ENCODE peak calls at places on chromosome 4, in eight cellular contexts. One of them, this sample, is unnamed.

GRCh38 chr4:182825786-182826185 is 91.4 kb downstream of the DCTD start:
- DNase-seq in M059J: no peak
- DNase-seq in left ventricle myocardium superior: no peak
- DNase-seq in ELF-1: peak
- DNase-seq in fibroblast of the conjunctiva: no peak
- DNase-seq in breast epithelium: no peak
- DNase-seq in HCT116: no peak
- DNase-seq in activated CD4-positive, alpha-beta T cell treated with anti-CD3 and anti-CD28 coated beads, Interleukin-2, amount 50 U/mL, for 1 hour: no peak
- DNase-seq in this sample: no peak

GRCh38 chr4:93764647-93765246 is 63.8 kb upstream of the ATOH1 start:
- DNase-seq in M059J: peak
- DNase-seq in HCT116: peak
- DNase-seq in breast epithelium: no peak
- DNase-seq in fibroblast of the conjunctiva: peak
- DNase-seq in activated CD4-positive, alpha-beta T cell treated with anti-CD3 and anti-CD28 coated beads, Interleukin-2, amount 50 U/mL, for 1 hour: no peak
- DNase-seq in ELF-1: no peak
- DNase-seq in left ventricle myocardium superior: no peak
- DNase-seq in this sample: no peak

GRCh38 chr4:126701756-126702155 is 931.0 kb upstream of the INTU start:
- DNase-seq in M059J: peak
- DNase-seq in HCT116: no peak
- DNase-seq in breast epithelium: no peak
- DNase-seq in ELF-1: no peak
- DNase-seq in activated CD4-positive, alpha-beta T cell treated with anti-CD3 and anti-CD28 coated beads, Interleukin-2, amount 50 U/mL, for 1 hour: no peak
- DNase-seq in left ventricle myocardium superior: peak
- DNase-seq in fibroblast of the conjunctiva: peak
- DNase-seq in this sample: no peak

GRCh38 chr4:186840222-186840701 is 116.6 kb upstream of the FAT1 start:
- DNase-seq in ELF-1: no peak
- DNase-seq in fibroblast of the conjunctiva: no peak
- DNase-seq in left ventricle myocardium superior: peak
- DNase-seq in M059J: peak
- DNase-seq in HCT116: peak
- DNase-seq in activated CD4-positive, alpha-beta T cell treated with anti-CD3 and anti-CD28 coated beads, Interleukin-2, amount 50 U/mL, for 1 hour: no peak
- DNase-seq in breast epithelium: peak
- DNase-seq in this sample: no peak

GRCh38 chr4:39565925-39566630 is 38.8 kb upstream of the UGDH start:
- DNase-seq in M059J: peak
- DNase-seq in HCT116: no peak
- DNase-seq in left ventricle myocardium superior: no peak
- DNase-seq in ELF-1: peak
- DNase-seq in fibroblast of the conjunctiva: peak
- DNase-seq in breast epithelium: no peak
- DNase-seq in activated CD4-positive, alpha-beta T cell treated with anti-CD3 and anti-CD28 coated beads, Interleukin-2, amount 50 U/mL, for 1 hour: no peak
- DNase-seq in this sample: no peak

GRCh38 chr4:17785858-17786257 is 4.4 kb upstream of the FAM184B start:
- DNase-seq in ELF-1: no peak
- DNase-seq in activated CD4-positive, alpha-beta T cell treated with anti-CD3 and anti-CD28 coated beads, Interleukin-2, amount 50 U/mL, for 1 hour: no peak
- DNase-seq in breast epithelium: no peak
- DNase-seq in left ventricle myocardium superior: no peak
- DNase-seq in fibroblast of the conjunctiva: no peak
- DNase-seq in HCT116: no peak
- DNase-seq in M059J: peak
- DNase-seq in this sample: no peak

GRCh38 chr4:144449623-144450022 is 196.3 kb upstream of the HHIP start:
- DNase-seq in M059J: peak
- DNase-seq in ELF-1: peak
- DNase-seq in fibroblast of the conjunctiva: no peak
- DNase-seq in activated CD4-positive, alpha-beta T cell treated with anti-CD3 and anti-CD28 coated beads, Interleukin-2, amount 50 U/mL, for 1 hour: no peak
- DNase-seq in HCT116: no peak
- DNase-seq in left ventricle myocardium superior: peak
- DNase-seq in breast epithelium: no peak
- DNase-seq in this sample: peak

GRCh38 chr4:120753854-120754253 is 168.7 kb downstream of the PRDM5 start:
- DNase-seq in ELF-1: no peak
- DNase-seq in HCT116: no peak
- DNase-seq in breast epithelium: no peak
- DNase-seq in left ventricle myocardium superior: no peak
- DNase-seq in fibroblast of the conjunctiva: no peak
- DNase-seq in M059J: no peak
- DNase-seq in activated CD4-positive, alpha-beta T cell treated with anti-CD3 and anti-CD28 coated beads, Interleukin-2, amount 50 U/mL, for 1 hour: no peak
- DNase-seq in this sample: no peak

GRCh38 chr4:47031713-47032404 is 492 bp downstream of the GABRB1 start:
- DNase-seq in HCT116: no peak
- DNase-seq in M059J: peak
- DNase-seq in ELF-1: peak
- DNase-seq in fibroblast of the conjunctiva: no peak
- DNase-seq in left ventricle myocardium superior: no peak
- DNase-seq in breast epithelium: no peak
- DNase-seq in activated CD4-positive, alpha-beta T cell treated with anti-CD3 and anti-CD28 coated beads, Interleukin-2, amount 50 U/mL, for 1 hour: no peak
- DNase-seq in this sample: no peak

GRCh38 chr4:183333983-183334382 is 11.8 kb upstream of the CLDN24 start:
- DNase-seq in breast epithelium: no peak
- DNase-seq in fibroblast of the conjunctiva: no peak
- DNase-seq in left ventricle myocardium superior: no peak
- DNase-seq in M059J: peak
- DNase-seq in activated CD4-positive, alpha-beta T cell treated with anti-CD3 and anti-CD28 coated beads, Interleukin-2, amount 50 U/mL, for 1 hour: no peak
- DNase-seq in HCT116: peak
- DNase-seq in ELF-1: no peak
- DNase-seq in this sample: no peak

GRCh38 chr4:152679414-152680281 is at the start of gene TMEM154:
- DNase-seq in M059J: peak
- DNase-seq in HCT116: no peak
- DNase-seq in fibroblast of the conjunctiva: peak
- DNase-seq in activated CD4-positive, alpha-beta T cell treated with anti-CD3 and anti-CD28 coated beads, Interleukin-2, amount 50 U/mL, for 1 hour: peak
- DNase-seq in breast epithelium: peak
- DNase-seq in left ventricle myocardium superior: peak
- DNase-seq in ELF-1: peak
- DNase-seq in this sample: peak

GRCh38 chr4:110621328-110621812 is 1.5 kb downstream of the PITX2 start:
- DNase-seq in fibroblast of the conjunctiva: no peak
- DNase-seq in left ventricle myocardium superior: no peak
- DNase-seq in HCT116: no peak
- DNase-seq in M059J: no peak
- DNase-seq in activated CD4-positive, alpha-beta T cell treated with anti-CD3 and anti-CD28 coated beads, Interleukin-2, amount 50 U/mL, for 1 hour: no peak
- DNase-seq in ELF-1: no peak
- DNase-seq in breast epithelium: no peak
- DNase-seq in this sample: no peak

GRCh38 chr4:75907956-75908355 is 5.7 kb upstream of the PPEF2 start:
- DNase-seq in fibroblast of the conjunctiva: no peak
- DNase-seq in HCT116: no peak
- DNase-seq in ELF-1: no peak
- DNase-seq in M059J: no peak
- DNase-seq in left ventricle myocardium superior: no peak
- DNase-seq in breast epithelium: no peak
- DNase-seq in activated CD4-positive, alpha-beta T cell treated with anti-CD3 and anti-CD28 coated beads, Interleukin-2, amount 50 U/mL, for 1 hour: no peak
- DNase-seq in this sample: no peak

GRCh38 chr4:123050014-123050413 is 127.6 kb upstream of the NUDT6 start:
- DNase-seq in activated CD4-positive, alpha-beta T cell treated with anti-CD3 and anti-CD28 coated beads, Interleukin-2, amount 50 U/mL, for 1 hour: no peak
- DNase-seq in M059J: no peak
- DNase-seq in left ventricle myocardium superior: no peak
- DNase-seq in HCT116: no peak
- DNase-seq in ELF-1: no peak
- DNase-seq in breast epithelium: no peak
- DNase-seq in fibroblast of the conjunctiva: no peak
- DNase-seq in this sample: no peak

GRCh38 chr4:58081356-58081755 is 971.2 kb upstream of the IGFBP7 start:
- DNase-seq in fibroblast of the conjunctiva: no peak
- DNase-seq in ELF-1: no peak
- DNase-seq in HCT116: no peak
- DNase-seq in breast epithelium: no peak
- DNase-seq in left ventricle myocardium superior: no peak
- DNase-seq in activated CD4-positive, alpha-beta T cell treated with anti-CD3 and anti-CD28 coated beads, Interleukin-2, amount 50 U/mL, for 1 hour: no peak
- DNase-seq in M059J: no peak
- DNase-seq in this sample: no peak

GRCh38 chr4:106851686-106852085 is 184.4 kb downstream of the DKK2 start:
- DNase-seq in breast epithelium: no peak
- DNase-seq in activated CD4-positive, alpha-beta T cell treated with anti-CD3 and anti-CD28 coated beads, Interleukin-2, amount 50 U/mL, for 1 hour: no peak
- DNase-seq in M059J: no peak
- DNase-seq in ELF-1: no peak
- DNase-seq in left ventricle myocardium superior: no peak
- DNase-seq in fibroblast of the conjunctiva: no peak
- DNase-seq in HCT116: no peak
- DNase-seq in this sample: no peak

GRCh38 chr4:85243857-85244256 is 231.1 kb upstream of the ARHGAP24 start:
- DNase-seq in fibroblast of the conjunctiva: no peak
- DNase-seq in ELF-1: no peak
- DNase-seq in left ventricle myocardium superior: no peak
- DNase-seq in M059J: peak
- DNase-seq in breast epithelium: no peak
- DNase-seq in HCT116: no peak
- DNase-seq in activated CD4-positive, alpha-beta T cell treated with anti-CD3 and anti-CD28 coated beads, Interleukin-2, amount 50 U/mL, for 1 hour: no peak
- DNase-seq in this sample: no peak

GRCh38 chr4:114466299-114466698 is 132.3 kb upstream of the UGT8 start:
- DNase-seq in fibroblast of the conjunctiva: no peak
- DNase-seq in breast epithelium: no peak
- DNase-seq in M059J: no peak
- DNase-seq in HCT116: no peak
- DNase-seq in ELF-1: no peak
- DNase-seq in left ventricle myocardium superior: no peak
- DNase-seq in activated CD4-positive, alpha-beta T cell treated with anti-CD3 and anti-CD28 coated beads, Interleukin-2, amount 50 U/mL, for 1 hour: no peak
- DNase-seq in this sample: no peak

GRCh38 chr4:84786478-84786877 is 180.0 kb downstream of the WDFY3 start:
- DNase-seq in activated CD4-positive, alpha-beta T cell treated with anti-CD3 and anti-CD28 coated beads, Interleukin-2, amount 50 U/mL, for 1 hour: no peak
- DNase-seq in ELF-1: no peak
- DNase-seq in HCT116: no peak
- DNase-seq in M059J: no peak
- DNase-seq in left ventricle myocardium superior: no peak
- DNase-seq in breast epithelium: no peak
- DNase-seq in fibroblast of the conjunctiva: no peak
- DNase-seq in this sample: no peak

GRCh38 chr4:135510582-135510981 is 1309.0 kb upstream of the PABPC4L start:
- DNase-seq in breast epithelium: no peak
- DNase-seq in activated CD4-positive, alpha-beta T cell treated with anti-CD3 and anti-CD28 coated beads, Interleukin-2, amount 50 U/mL, for 1 hour: no peak
- DNase-seq in fibroblast of the conjunctiva: no peak
- DNase-seq in left ventricle myocardium superior: no peak
- DNase-seq in ELF-1: no peak
- DNase-seq in HCT116: no peak
- DNase-seq in M059J: peak
- DNase-seq in this sample: no peak

GRCh38 chr4:125833-126232 is 1.5 kb downstream of the ZNF718 start:
- DNase-seq in left ventricle myocardium superior: no peak
- DNase-seq in M059J: no peak
- DNase-seq in breast epithelium: no peak
- DNase-seq in activated CD4-positive, alpha-beta T cell treated with anti-CD3 and anti-CD28 coated beads, Interleukin-2, amount 50 U/mL, for 1 hour: no peak
- DNase-seq in fibroblast of the conjunctiva: no peak
- DNase-seq in HCT116: no peak
- DNase-seq in ELF-1: no peak
- DNase-seq in this sample: no peak

GRCh38 chr4:11252149-11252548 is 176.5 kb downstream of the HS3ST1 start:
- DNase-seq in HCT116: no peak
- DNase-seq in ELF-1: peak
- DNase-seq in left ventricle myocardium superior: no peak
- DNase-seq in fibroblast of the conjunctiva: no peak
- DNase-seq in breast epithelium: no peak
- DNase-seq in activated CD4-positive, alpha-beta T cell treated with anti-CD3 and anti-CD28 coated beads, Interleukin-2, amount 50 U/mL, for 1 hour: no peak
- DNase-seq in M059J: no peak
- DNase-seq in this sample: no peak

GRCh38 chr4:74934016-74934821 is 1.3 kb downstream of the PARM1 start:
- DNase-seq in breast epithelium: peak
- DNase-seq in HCT116: no peak
- DNase-seq in fibroblast of the conjunctiva: no peak
- DNase-seq in M059J: peak
- DNase-seq in ELF-1: peak
- DNase-seq in activated CD4-positive, alpha-beta T cell treated with anti-CD3 and anti-CD28 coated beads, Interleukin-2, amount 50 U/mL, for 1 hour: no peak
- DNase-seq in left ventricle myocardium superior: peak
- DNase-seq in this sample: no peak

GRCh38 chr4:77699731-77700210 is 94.2 kb downstream of the CXCL13 start:
- DNase-seq in activated CD4-positive, alpha-beta T cell treated with anti-CD3 and anti-CD28 coated beads, Interleukin-2, amount 50 U/mL, for 1 hour: no peak
- DNase-seq in left ventricle myocardium superior: no peak
- DNase-seq in ELF-1: peak
- DNase-seq in breast epithelium: no peak
- DNase-seq in HCT116: no peak
- DNase-seq in fibroblast of the conjunctiva: peak
- DNase-seq in M059J: peak
- DNase-seq in this sample: no peak

GRCh38 chr4:15695240-15695699 is 7.6 kb upstream of the BST1 start:
- DNase-seq in left ventricle myocardium superior: no peak
- DNase-seq in HCT116: peak
- DNase-seq in breast epithelium: no peak
- DNase-seq in activated CD4-positive, alpha-beta T cell treated with anti-CD3 and anti-CD28 coated beads, Interleukin-2, amount 50 U/mL, for 1 hour: no peak
- DNase-seq in fibroblast of the conjunctiva: no peak
- DNase-seq in ELF-1: peak
- DNase-seq in M059J: peak
- DNase-seq in this sample: no peak

GRCh38 chr4:76545161-76545884 is 110.3 kb downstream of the SHROOM3 start:
- DNase-seq in fibroblast of the conjunctiva: no peak
- DNase-seq in HCT116: no peak
- DNase-seq in activated CD4-positive, alpha-beta T cell treated with anti-CD3 and anti-CD28 coated beads, Interleukin-2, amount 50 U/mL, for 1 hour: no peak
- DNase-seq in M059J: peak
- DNase-seq in left ventricle myocardium superior: no peak
- DNase-seq in ELF-1: no peak
- DNase-seq in breast epithelium: no peak
- DNase-seq in this sample: no peak

GRCh38 chr4:4416981-4417380 is 30.1 kb downstream of the NSG1 start:
- DNase-seq in ELF-1: no peak
- DNase-seq in HCT116: no peak
- DNase-seq in activated CD4-positive, alpha-beta T cell treated with anti-CD3 and anti-CD28 coated beads, Interleukin-2, amount 50 U/mL, for 1 hour: no peak
- DNase-seq in breast epithelium: no peak
- DNase-seq in left ventricle myocardium superior: no peak
- DNase-seq in M059J: no peak
- DNase-seq in fibroblast of the conjunctiva: no peak
- DNase-seq in this sample: no peak

GRCh38 chr4:108168213-108168671 is 490 bp downstream of the LEF1 start:
- DNase-seq in M059J: no peak
- DNase-seq in breast epithelium: no peak
- DNase-seq in left ventricle myocardium superior: no peak
- DNase-seq in activated CD4-positive, alpha-beta T cell treated with anti-CD3 and anti-CD28 coated beads, Interleukin-2, amount 50 U/mL, for 1 hour: peak
- DNase-seq in ELF-1: peak
- DNase-seq in fibroblast of the conjunctiva: no peak
- DNase-seq in HCT116: no peak
- DNase-seq in this sample: no peak

GRCh38 chr4:2802618-2803531 is 10.0 kb downstream of the SH3BP2 start:
- DNase-seq in breast epithelium: no peak
- DNase-seq in HCT116: no peak
- DNase-seq in fibroblast of the conjunctiva: no peak
- DNase-seq in ELF-1: no peak
- DNase-seq in M059J: no peak
- DNase-seq in left ventricle myocardium superior: peak
- DNase-seq in activated CD4-positive, alpha-beta T cell treated with anti-CD3 and anti-CD28 coated beads, Interleukin-2, amount 50 U/mL, for 1 hour: no peak
- DNase-seq in this sample: peak

GRCh38 chr4:182380701-182381295 is 137.6 kb downstream of the TENM3 start:
- DNase-seq in M059J: no peak
- DNase-seq in activated CD4-positive, alpha-beta T cell treated with anti-CD3 and anti-CD28 coated beads, Interleukin-2, amount 50 U/mL, for 1 hour: no peak
- DNase-seq in ELF-1: no peak
- DNase-seq in left ventricle myocardium superior: no peak
- DNase-seq in breast epithelium: no peak
- DNase-seq in HCT116: no peak
- DNase-seq in fibroblast of the conjunctiva: peak
- DNase-seq in this sample: no peak

GRCh38 chr4:186366326-186366725 is 100.3 kb downstream of the F11 start:
- DNase-seq in HCT116: no peak
- DNase-seq in M059J: no peak
- DNase-seq in fibroblast of the conjunctiva: no peak
- DNase-seq in ELF-1: no peak
- DNase-seq in breast epithelium: no peak
- DNase-seq in left ventricle myocardium superior: no peak
- DNase-seq in activated CD4-positive, alpha-beta T cell treated with anti-CD3 and anti-CD28 coated beads, Interleukin-2, amount 50 U/mL, for 1 hour: no peak
- DNase-seq in this sample: no peak

GRCh38 chr4:80276922-80277321 is 10.5 kb downstream of the FGF5 start:
- DNase-seq in ELF-1: no peak
- DNase-seq in M059J: no peak
- DNase-seq in activated CD4-positive, alpha-beta T cell treated with anti-CD3 and anti-CD28 coated beads, Interleukin-2, amount 50 U/mL, for 1 hour: no peak
- DNase-seq in fibroblast of the conjunctiva: no peak
- DNase-seq in HCT116: no peak
- DNase-seq in left ventricle myocardium superior: no peak
- DNase-seq in breast epithelium: no peak
- DNase-seq in this sample: no peak

GRCh38 chr4:7805533-7806079 is 134.1 kb downstream of the AFAP1 start:
- DNase-seq in ELF-1: peak
- DNase-seq in HCT116: no peak
- DNase-seq in M059J: peak
- DNase-seq in fibroblast of the conjunctiva: peak
- DNase-seq in activated CD4-positive, alpha-beta T cell treated with anti-CD3 and anti-CD28 coated beads, Interleukin-2, amount 50 U/mL, for 1 hour: no peak
- DNase-seq in left ventricle myocardium superior: peak
- DNase-seq in breast epithelium: peak
- DNase-seq in this sample: no peak

GRCh38 chr4:64776820-64777219 is 367.6 kb upstream of the TECRL start:
- DNase-seq in ELF-1: no peak
- DNase-seq in HCT116: no peak
- DNase-seq in M059J: no peak
- DNase-seq in fibroblast of the conjunctiva: no peak
- DNase-seq in activated CD4-positive, alpha-beta T cell treated with anti-CD3 and anti-CD28 coated beads, Interleukin-2, amount 50 U/mL, for 1 hour: no peak
- DNase-seq in breast epithelium: no peak
- DNase-seq in left ventricle myocardium superior: no peak
- DNase-seq in this sample: no peak

This sample was measured in suprapubic skin.